ENCODE peak calls at places on chromosomes 13 and 19, in seven cellular contexts. One of them, this sample, is unnamed.
A peak's percentile ranks its signal among the peaks of the same experiment; 100 is the strongest.

GRCh38 chr19:39841041-39841440 is 5.1 kb downstream of the FBL start:
- DNase-seq in H1: no peak
- DNase-seq in K562: no peak
- DNase-seq in SK-N-SH: no peak
- DNase-seq in HCT116: no peak
- DNase-seq in HepG2: no peak
- DNase-seq in GM12878: no peak
- DNase-seq in this sample: no peak

GRCh38 chr19:13215572-13216380 is 65.6 kb downstream of the IER2 start:
- DNase-seq in H1: no peak
- DNase-seq in K562: no peak
- DNase-seq in SK-N-SH: no peak
- DNase-seq in HCT116: no peak
- DNase-seq in HepG2: peak; percentile 35
- DNase-seq in GM12878: peak; percentile 28
- DNase-seq in this sample: no peak

GRCh38 chr19:5534787-5535586 is 32.8 kb downstream of the TINCR start:
- DNase-seq in H1: peak; percentile 89
- DNase-seq in K562: peak; percentile 56
- DNase-seq in SK-N-SH: peak; percentile 44
- DNase-seq in HCT116: peak; percentile 77
- DNase-seq in HepG2: no peak
- DNase-seq in GM12878: no peak
- DNase-seq in this sample: no peak

GRCh38 chr19:9353011-9353410 is 9.8 kb upstream of the ZNF177 start:
- DNase-seq in H1: no peak
- DNase-seq in K562: no peak
- DNase-seq in SK-N-SH: no peak
- DNase-seq in HCT116: no peak
- DNase-seq in HepG2: peak; percentile 66
- DNase-seq in GM12878: no peak
- DNase-seq in this sample: no peak

GRCh38 chr19:17454579-17454978 is 6.1 kb upstream of the TMEM221 start:
- DNase-seq in H1: peak; percentile 66
- DNase-seq in K562: no peak
- DNase-seq in SK-N-SH: peak; percentile 52
- DNase-seq in HCT116: no peak
- DNase-seq in HepG2: no peak
- DNase-seq in GM12878: no peak
- DNase-seq in this sample: no peak

GRCh38 chr19:43316591-43317319 is 36.7 kb upstream of the CD177 start:
- DNase-seq in H1: peak; percentile 92
- DNase-seq in K562: peak; percentile 77
- DNase-seq in SK-N-SH: peak; percentile 44
- DNase-seq in HCT116: peak; percentile 73
- DNase-seq in HepG2: peak; percentile 56
- DNase-seq in GM12878: no peak
- DNase-seq in this sample: peak; percentile 3

GRCh38 chr13:47481521-47481920 is 519.6 kb downstream of the SUCLA2 start:
- DNase-seq in H1: no peak
- DNase-seq in K562: no peak
- DNase-seq in SK-N-SH: no peak
- DNase-seq in HCT116: no peak
- DNase-seq in HepG2: no peak
- DNase-seq in GM12878: no peak
- DNase-seq in this sample: no peak

GRCh38 chr19:40811478-40812341 is 12.7 kb downstream of the EGLN2 start:
- DNase-seq in H1: no peak
- DNase-seq in K562: peak; percentile 27
- DNase-seq in SK-N-SH: no peak
- DNase-seq in HCT116: no peak
- DNase-seq in HepG2: no peak
- DNase-seq in GM12878: no peak
- DNase-seq in this sample: no peak

DNA sequence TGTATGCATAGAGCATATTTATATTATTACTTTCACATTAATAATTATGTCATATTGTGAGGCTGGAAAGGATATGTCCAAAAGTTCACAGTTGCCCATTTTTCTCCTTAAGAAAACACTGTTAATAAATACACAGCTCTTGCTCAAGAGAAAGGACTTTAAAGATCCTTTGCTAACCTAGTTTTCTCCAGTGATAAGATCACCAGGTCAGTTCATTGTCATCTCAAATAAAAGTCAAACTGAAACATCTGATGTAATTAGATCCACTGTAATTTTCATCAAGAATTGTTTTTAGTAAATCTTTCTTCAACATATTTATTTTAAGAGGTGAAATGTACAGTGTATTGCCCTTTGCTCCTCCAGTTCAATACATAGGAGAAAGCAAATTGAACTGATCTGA is 82.8 kb upstream of the KLHL1 start:
- DNase-seq in H1: no peak
- DNase-seq in K562: no peak
- DNase-seq in SK-N-SH: no peak
- DNase-seq in HCT116: no peak
- DNase-seq in HepG2: no peak
- DNase-seq in GM12878: no peak
- DNase-seq in this sample: no peak
- TF ChIP-seq JUND in H1: no peak
- TF ChIP-seq JUND in K562: no peak
- TF ChIP-seq JUND in SK-N-SH: no peak
- TF ChIP-seq JUND in HCT116: no peak
- TF ChIP-seq JUND in HepG2: no peak
- TF ChIP-seq JUND in GM12878: no peak
- TF ChIP-seq JUND in this sample: no peak

DNA sequence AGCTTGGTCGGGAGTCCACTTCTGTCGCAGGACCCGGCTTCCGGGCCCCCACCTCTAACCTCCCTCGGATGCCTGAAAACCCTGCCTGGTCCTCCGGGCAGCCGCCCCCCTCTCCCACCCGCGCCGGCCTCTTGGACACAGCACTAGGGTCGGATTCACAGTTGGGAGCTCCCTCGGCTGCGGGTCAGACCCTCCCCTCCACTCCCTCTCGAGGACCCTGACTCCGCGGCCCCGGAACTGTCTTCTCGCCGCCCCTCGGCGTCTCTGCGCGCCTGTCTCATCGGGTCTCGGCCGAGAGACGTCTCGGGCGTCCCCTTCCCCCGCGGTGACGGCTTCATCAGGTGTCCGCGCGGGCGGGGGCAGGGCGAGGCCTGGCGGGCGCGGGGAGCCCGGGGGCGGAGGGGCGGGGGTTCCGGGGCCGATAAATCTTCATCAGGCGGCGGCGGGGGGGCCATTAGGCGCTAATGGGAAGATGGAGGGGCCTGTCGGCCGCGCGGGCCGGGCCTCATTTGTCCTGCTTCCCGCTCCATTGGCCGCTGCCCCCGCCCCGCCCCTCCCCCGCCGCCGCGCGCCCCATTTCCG is 11.7 kb upstream of the ERFL start:
- DNase-seq in H1: peak; percentile 74
- DNase-seq in K562: peak; percentile 73
- DNase-seq in SK-N-SH: peak; percentile 87
- DNase-seq in HCT116: no peak
- DNase-seq in HepG2: no peak
- DNase-seq in GM12878: no peak
- DNase-seq in this sample: no peak
- TF ChIP-seq JUND in H1: no peak
- TF ChIP-seq JUND in K562: no peak
- TF ChIP-seq JUND in SK-N-SH: no peak
- TF ChIP-seq JUND in HCT116: no peak
- TF ChIP-seq JUND in HepG2: no peak
- TF ChIP-seq JUND in GM12878: no peak
- TF ChIP-seq JUND in this sample: no peak

GRCh38 chr13:26021516-26021915 is 30.3 kb downstream of the SHISA2 start:
- DNase-seq in H1: no peak
- DNase-seq in K562: no peak
- DNase-seq in SK-N-SH: no peak
- DNase-seq in HCT116: no peak
- DNase-seq in HepG2: no peak
- DNase-seq in GM12878: no peak
- DNase-seq in this sample: no peak

GRCh38 chr13:26020536-26021290 is 31.1 kb downstream of the SHISA2 start:
- DNase-seq in H1: peak; percentile 38
- DNase-seq in K562: no peak
- DNase-seq in SK-N-SH: no peak
- DNase-seq in HCT116: no peak
- DNase-seq in HepG2: no peak
- DNase-seq in GM12878: no peak
- DNase-seq in this sample: no peak

GRCh38 chr13:26017932-26018690 is 33.7 kb downstream of the SHISA2 start:
- DNase-seq in H1: peak; percentile 37
- DNase-seq in K562: no peak
- DNase-seq in SK-N-SH: no peak
- DNase-seq in HCT116: no peak
- DNase-seq in HepG2: no peak
- DNase-seq in GM12878: no peak
- DNase-seq in this sample: no peak

GRCh38 chr13:26019241-26019640 is 32.6 kb downstream of the SHISA2 start:
- DNase-seq in H1: peak; percentile 36
- DNase-seq in K562: no peak
- DNase-seq in SK-N-SH: no peak
- DNase-seq in HCT116: no peak
- DNase-seq in HepG2: no peak
- DNase-seq in GM12878: no peak
- DNase-seq in this sample: no peak

GRCh38 chr13:26019881-26020535 is 31.8 kb downstream of the SHISA2 start:
- DNase-seq in H1: peak; percentile 33
- DNase-seq in K562: no peak
- DNase-seq in SK-N-SH: no peak
- DNase-seq in HCT116: no peak
- DNase-seq in HepG2: no peak
- DNase-seq in GM12878: no peak
- DNase-seq in this sample: no peak
- TF ChIP-seq JUND in H1: no peak
- TF ChIP-seq JUND in K562: no peak
- TF ChIP-seq JUND in SK-N-SH: no peak
- TF ChIP-seq JUND in HCT116: no peak
- TF ChIP-seq JUND in HepG2: no peak
- TF ChIP-seq JUND in GM12878: no peak
- TF ChIP-seq JUND in this sample: no peak

GRCh38 chr19:20661150-20661819 is at the start of gene ZNF626:
- DNase-seq in H1: peak; percentile 95
- DNase-seq in K562: peak; percentile 95
- DNase-seq in SK-N-SH: peak; percentile 89
- DNase-seq in HCT116: no peak
- DNase-seq in HepG2: peak; percentile 93
- DNase-seq in GM12878: no peak
- DNase-seq in this sample: peak; percentile 99
- TF ChIP-seq JUND in H1: no peak
- TF ChIP-seq JUND in K562: no peak
- TF ChIP-seq JUND in SK-N-SH: no peak
- TF ChIP-seq JUND in HCT116: no peak
- TF ChIP-seq JUND in HepG2: no peak
- TF ChIP-seq JUND in GM12878: no peak
- TF ChIP-seq JUND in this sample: no peak

GRCh38 chr19:37907735-37908066 is 693 bp downstream of the SIPA1L3 start:
- DNase-seq in H1: no peak
- DNase-seq in K562: no peak
- DNase-seq in SK-N-SH: no peak
- DNase-seq in HCT116: no peak
- DNase-seq in HepG2: no peak
- DNase-seq in GM12878: no peak
- DNase-seq in this sample: no peak
- TF ChIP-seq JUND in H1: no peak
- TF ChIP-seq JUND in K562: no peak
- TF ChIP-seq JUND in SK-N-SH: no peak
- TF ChIP-seq JUND in HCT116: no peak
- TF ChIP-seq JUND in HepG2: no peak
- TF ChIP-seq JUND in GM12878: no peak
- TF ChIP-seq JUND in this sample: no peak

GRCh38 chr13:28528848-28529247 is 33.9 kb upstream of the FLT1 start:
- DNase-seq in H1: no peak
- DNase-seq in K562: no peak
- DNase-seq in SK-N-SH: no peak
- DNase-seq in HCT116: no peak
- DNase-seq in HepG2: no peak
- DNase-seq in GM12878: no peak
- DNase-seq in this sample: no peak
- TF ChIP-seq JUND in H1: no peak
- TF ChIP-seq JUND in K562: no peak
- TF ChIP-seq JUND in SK-N-SH: no peak
- TF ChIP-seq JUND in HCT116: no peak
- TF ChIP-seq JUND in HepG2: no peak
- TF ChIP-seq JUND in GM12878: no peak
- TF ChIP-seq JUND in this sample: no peak

GRCh38 chr13:40344270-40345148 is 321.9 kb downstream of the FOXO1 start:
- DNase-seq in H1: peak; percentile 13
- DNase-seq in K562: no peak
- DNase-seq in SK-N-SH: no peak
- DNase-seq in HCT116: no peak
- DNase-seq in HepG2: peak; percentile 43
- DNase-seq in GM12878: peak; percentile 7
- DNase-seq in this sample: no peak

GRCh38 chr13:40341501-40341900 is 324.9 kb downstream of the FOXO1 start:
- DNase-seq in H1: peak; percentile 39
- DNase-seq in K562: no peak
- DNase-seq in SK-N-SH: no peak
- DNase-seq in HCT116: no peak
- DNase-seq in HepG2: no peak
- DNase-seq in GM12878: no peak
- DNase-seq in this sample: no peak

GRCh38 chr13:40342461-40342860 is 324.0 kb downstream of the FOXO1 start:
- DNase-seq in H1: peak; percentile 36
- DNase-seq in K562: no peak
- DNase-seq in SK-N-SH: no peak
- DNase-seq in HCT116: no peak
- DNase-seq in HepG2: no peak
- DNase-seq in GM12878: no peak
- DNase-seq in this sample: no peak

GRCh38 chr13:40343550-40344269 is 322.7 kb downstream of the FOXO1 start:
- DNase-seq in H1: no peak
- DNase-seq in K562: no peak
- DNase-seq in SK-N-SH: no peak
- DNase-seq in HCT116: no peak
- DNase-seq in HepG2: no peak
- DNase-seq in GM12878: no peak
- DNase-seq in this sample: no peak

DNA sequence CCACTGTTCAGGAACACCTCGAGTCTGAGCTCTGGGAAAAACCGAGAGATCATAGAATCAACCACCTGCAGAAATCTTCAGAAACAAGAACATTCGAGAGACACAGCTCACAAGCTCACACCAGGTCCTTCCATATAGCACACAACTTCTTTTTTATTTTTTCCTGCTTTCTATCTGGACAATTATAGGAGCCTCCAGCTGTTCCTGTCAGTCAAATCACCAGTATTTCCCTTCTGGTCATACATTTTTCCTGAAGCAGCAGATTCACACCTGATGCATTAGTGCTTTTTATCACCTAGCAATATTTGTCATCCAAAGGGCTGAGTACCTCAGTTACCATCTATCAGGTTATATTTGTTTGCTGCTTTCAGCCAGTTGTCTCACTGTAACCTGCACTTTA is 323.5 kb downstream of the FOXO1 start:
- DNase-seq in H1: no peak
- DNase-seq in K562: no peak
- DNase-seq in SK-N-SH: no peak
- DNase-seq in HCT116: no peak
- DNase-seq in HepG2: no peak
- DNase-seq in GM12878: no peak
- DNase-seq in this sample: no peak
- TF ChIP-seq JUND in H1: no peak
- TF ChIP-seq JUND in K562: no peak
- TF ChIP-seq JUND in SK-N-SH: no peak
- TF ChIP-seq JUND in HCT116: no peak
- TF ChIP-seq JUND in HepG2: no peak
- TF ChIP-seq JUND in GM12878: no peak
- TF ChIP-seq JUND in this sample: no peak

This sample was measured in T47D.